ENCODE peak calls at places on chromosomes 2 and 18, in ten cellular contexts. T, J, V, G, F, I, E, C, Y and N are unnamed samples.

GRCh38 chr2:2599441-2599840 is 268.4 kb upstream of the MYT1L start:
- DNase-seq in T (no peak), J (no peak), V (no peak), G (no peak), F (no peak), I (no peak), E (no peak), C (no peak), Y (no peak), N (no peak)

GRCh38 chr2:148721520-148721931 is 77.0 kb downstream of the EPC2 start:
- DNase-seq in T (no peak), J (no peak), V (no peak), G (no peak), F (no peak), I (no peak), E (no peak), C (peak; percentile 11), Y (no peak), N (no peak)

GRCh38 chr2:64866797-64867196 is 122.4 kb upstream of the SLC1A4 start:
- DNase-seq in T (no peak), J (peak; percentile 69), V (no peak), G (no peak), F (no peak), I (peak; percentile 65), E (peak; percentile 94), C (peak; percentile 98), Y (no peak), N (peak; percentile 98)

GRCh38 chr2:24409700-24410556 is 49.6 kb upstream of the ITSN2 start:
- DNase-seq in T (peak; percentile 58), J (peak; percentile 82), V (peak; percentile 78), G (no peak), F (peak; percentile 68), I (no peak), E (peak; percentile 61), C (peak; percentile 74), Y (peak; percentile 53), N (no peak)

GRCh38 chr2:113699048-113699447 is 57.4 kb downstream of the SLC35F5 start:
- DNase-seq in T (no peak), J (no peak), V (no peak), G (no peak), F (no peak), I (no peak), E (no peak), C (no peak), Y (no peak), N (no peak)

GRCh38 chr2:127953128-127953718 is 67.5 kb upstream of the AMMECR1L start:
- DNase-seq in T (no peak), J (no peak), V (peak; percentile 3), G (peak; percentile 83), F (no peak), I (peak; percentile 20), E (peak; percentile 13), C (peak; percentile 61), Y (no peak), N (no peak)

GRCh38 chr2:120283649-120284048 is 31.0 kb downstream of the RALB start:
- DNase-seq in T (no peak), J (no peak), V (peak; percentile 11), G (no peak), F (no peak), I (no peak), E (peak; percentile 52), C (peak; percentile 63), Y (no peak), N (no peak)

GRCh38 chr18:44392933-44393332 is 287.8 kb upstream of the SETBP1 start:
- DNase-seq in T (no peak), J (peak; percentile 2), V (no peak), G (no peak), F (no peak), I (no peak), E (no peak), C (no peak), Y (no peak), N (no peak)

GRCh38 chr2:150165988-150166965 is 321.2 kb downstream of the RND3 start:
- DNase-seq in T (no peak), J (peak; percentile 90), V (no peak), G (peak; percentile 74), F (peak; percentile 59), I (no peak), E (peak; percentile 85), C (no peak), Y (no peak), N (peak; percentile 69)

GRCh38 chr2:148675708-148676107 is 31.2 kb downstream of the EPC2 start:
- DNase-seq in T (no peak), J (no peak), V (no peak), G (no peak), F (peak; percentile 51), I (no peak), E (peak; percentile 47), C (peak; percentile 54), Y (no peak), N (no peak)

GRCh38 chr2:149703281-149703680 is 115.7 kb upstream of the MMADHC start:
- DNase-seq in T (no peak), J (no peak), V (no peak), G (no peak), F (peak; percentile 78), I (no peak), E (peak; percentile 79), C (peak; percentile 67), Y (no peak), N (no peak)

GRCh38 chr2:42931818-42932195 is 139.4 kb upstream of the HAAO start:
- DNase-seq in T (no peak), J (no peak), V (no peak), G (no peak), F (no peak), I (no peak), E (peak; percentile 76), C (peak; percentile 28), Y (no peak), N (peak; percentile 43)

GRCh38 chr18:10025756-10026290 is 112.0 kb downstream of the VAPA start:
- DNase-seq in T (no peak), J (no peak), V (no peak), G (no peak), F (no peak), I (no peak), E (peak; percentile 63), C (no peak), Y (no peak), N (no peak)

GRCh38 chr2:78646533-78646932 is 379.0 kb upstream of the REG3G start:
- DNase-seq in T (no peak), J (no peak), V (no peak), G (no peak), F (no peak), I (no peak), E (no peak), C (no peak), Y (no peak), N (no peak)

GRCh38 chr18:79567481-79568147 is 112.0 kb upstream of the CTDP1 start:
- DNase-seq in T (no peak), J (no peak), V (peak; percentile 68), G (peak; percentile 68), F (peak; percentile 80), I (peak; percentile 19), E (peak; percentile 98), C (peak; percentile 98), Y (no peak), N (peak; percentile 79)

GRCh38 chr2:98036349-98037000 is 40.7 kb upstream of the TMEM131 start:
- DNase-seq in T (no peak), J (no peak), V (peak; percentile 63), G (no peak), F (no peak), I (no peak), E (no peak), C (no peak), Y (no peak), N (no peak)

GRCh38 chr2:145157626-145158025 is 637.7 kb upstream of the ZEB2 start:
- DNase-seq in T (no peak), J (no peak), V (no peak), G (no peak), F (no peak), I (no peak), E (no peak), C (peak; percentile 50), Y (no peak), N (no peak)

GRCh38 chr2:65364054-65364651 is 68.2 kb downstream of the SPRED2 start:
- DNase-seq in T (no peak), J (no peak), V (no peak), G (no peak), F (no peak), I (no peak), E (no peak), C (no peak), Y (no peak), N (no peak)

GRCh38 chr2:61969376-61969775 is 63.9 kb downstream of the COMMD1 start:
- DNase-seq in T (no peak), J (no peak), V (no peak), G (no peak), F (no peak), I (no peak), E (no peak), C (no peak), Y (no peak), N (no peak)

GRCh38 chr2:17934721-17935120 is 56.3 kb downstream of the KCNS3 start:
- DNase-seq in T (no peak), J (peak; percentile 28), V (no peak), G (no peak), F (no peak), I (no peak), E (peak; percentile 94), C (peak; percentile 89), Y (no peak), N (peak; percentile 94)
- H3K4me3 ChIP-seq in T (no peak overlapping the region), J (no peak overlapping the region), V (no peak overlapping the region), G (no peak overlapping the region), F (no peak overlapping the region), I (no peak overlapping the region), E (no peak overlapping the region), C (no peak overlapping the region), Y (no peak overlapping the region), N (no peak overlapping the region)

DNA sequence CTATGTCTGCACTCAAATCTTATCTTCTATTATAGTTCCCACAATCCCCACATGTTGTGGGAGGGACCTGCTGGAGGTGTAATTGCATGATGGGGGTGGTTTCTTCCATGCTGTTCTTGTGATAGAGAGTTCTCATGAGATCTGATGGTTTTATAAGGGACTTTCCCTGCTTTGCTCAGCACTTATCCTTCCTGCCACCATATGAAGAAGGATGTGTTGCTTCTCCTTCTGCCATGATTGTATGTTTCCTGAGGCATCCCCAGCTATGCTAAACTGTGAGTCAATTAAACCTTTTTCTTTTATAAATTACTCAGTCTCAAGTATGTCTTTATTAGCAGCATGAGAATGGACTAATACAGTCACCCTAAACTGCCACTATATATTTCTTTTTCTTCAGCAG is 79.1 kb downstream of the SH3YL1 start:
- DNase-seq in T (no peak), J (no peak), V (no peak), G (no peak), F (no peak), I (no peak), E (no peak), C (no peak), Y (no peak), N (no peak)
- H3K9me3 ChIP-seq in T (peaks cover 34% of the 10 kb centered on the region), J (peaks cover 20% of the 10 kb centered on the region), V (no peaks in the 10 kb centered on the region), G (no peaks in the 10 kb centered on the region), F (peaks cover 5% of the 10 kb centered on the region), I (no peaks in the 10 kb centered on the region), E (no peaks in the 10 kb centered on the region), C (peaks cover 6% of the 10 kb centered on the region), Y (peaks cover 30% of the 10 kb centered on the region), N (peaks cover 3% of the 10 kb centered on the region)

GRCh38 chr18:62584241-62585120 is 61.7 kb downstream of the ZCCHC2 start:
- DNase-seq in T (peak; percentile 82), J (peak; percentile 90), V (peak; percentile 90), G (peak; percentile 94), F (peak; percentile 90), I (peak; percentile 86), E (peak; percentile 78), C (peak; percentile 88), Y (peak; percentile 89), N (peak; percentile 75)
- H3K4me3 ChIP-seq in T (peak overlapping the region; percentile 24), J (no peak overlapping the region), V (no peak overlapping the region), G (peak overlapping the region; percentile 16), F (no peak overlapping the region), I (no peak overlapping the region), E (peak overlapping the region; percentile 17), C (no peak overlapping the region), Y (no peak overlapping the region), N (no peak overlapping the region)

GRCh38 chr18:12993439-12993838 is 2.3 kb downstream of the CEP192 start:
- DNase-seq in T (no peak), J (no peak), V (no peak), G (no peak), F (no peak), I (no peak), E (no peak), C (no peak), Y (no peak), N (no peak)
- H3K9me3 ChIP-seq in T (no peaks in the 10 kb centered on the region), J (no peaks in the 10 kb centered on the region), V (no peaks in the 10 kb centered on the region), G (no peaks in the 10 kb centered on the region), F (no peaks in the 10 kb centered on the region), I (no peaks in the 10 kb centered on the region), E (no peaks in the 10 kb centered on the region), C (no peaks in the 10 kb centered on the region), Y (no peaks in the 10 kb centered on the region), N (no peaks in the 10 kb centered on the region)